ENCODE peak calls at places on chromosomes 4 and X, in seven cellular contexts. Y, P, O, C, L, Z and V are unnamed samples.

GRCh38 chr4:17511041-17511949 is 595 bp downstream of the QDPR start:
- DNase-seq in C (peak), L (peak), Y (peak), P (peak), Z (no peak), O (peak), V (no peak)

GRCh38 chr4:6668391-6668790 is 25.3 kb upstream of the S100P start:
- DNase-seq in Z (no peak), L (no peak), Y (no peak), C (no peak), P (no peak), O (peak), V (no peak)

GRCh38 chr4:82578935-82579334 is 17.1 kb upstream of the TMEM150C start:
- DNase-seq in C (no peak), Z (no peak), Y (no peak), O (peak), L (no peak), P (no peak), V (no peak)

GRCh38 chr4:87050596-87050995 is 115.8 kb downstream of the AFF1 start:
- DNase-seq in L (no peak), Y (no peak), C (no peak), Z (no peak), P (no peak), O (no peak), V (no peak)

GRCh38 chr4:67575232-67575888 is 16.8 kb downstream of the STAP1 start:
- DNase-seq in C (no peak), Y (no peak), Z (peak), L (no peak), O (no peak), P (no peak), V (no peak)

GRCh38 chr4:9988349-9988748 is 32.9 kb downstream of the SLC2A9 start:
- DNase-seq in P (no peak), C (peak), L (no peak), Z (no peak), Y (no peak), O (peak), V (no peak)

GRCh38 chrX:99602107-99602506 is 808.0 kb downstream of the PCDH19 start:
- DNase-seq in C (no peak), Z (no peak), Y (no peak), L (no peak), O (no peak), P (no peak), V (no peak)

GRCh38 chr4:168877779-168878491 is 132.1 kb downstream of the CBR4 start:
- DNase-seq in O (peak), P (no peak), L (no peak), C (peak), Z (no peak), Y (peak), V (no peak)

GRCh38 chr4:159048166-159048886 is 54.6 kb upstream of the RAPGEF2 start:
- DNase-seq in C (peak), O (peak), L (peak), Y (peak), P (peak), Z (no peak), V (no peak)

GRCh38 chrX:57655065-57655464 is 25.0 kb downstream of the NLRP2B start:
- DNase-seq in L (no peak), P (no peak), O (no peak), Y (no peak), Z (no peak), C (no peak), V (no peak)

GRCh38 chrX:97399400-97399799 is 515.7 kb downstream of the RPA4 start:
- DNase-seq in O (peak), Y (no peak), C (no peak), L (no peak), P (no peak), Z (no peak), V (no peak)

GRCh38 chr4:76445911-76446310 is 10.9 kb downstream of the SHROOM3 start:
- DNase-seq in Z (no peak), P (no peak), Y (no peak), L (no peak), O (no peak), C (no peak), V (no peak)

GRCh38 chr4:119559044-119559647 is 69.5 kb downstream of the PDE5A start:
- DNase-seq in O (peak), Y (no peak), L (no peak), P (no peak), Z (no peak), C (no peak), V (no peak)

GRCh38 chr4:142379277-142380051 is 466.6 kb downstream of the INPP4B start:
- DNase-seq in Z (no peak), L (no peak), Y (no peak), C (no peak), P (no peak), O (peak), V (no peak)

GRCh38 chr4:82638479-82638878 is 76.7 kb upstream of the TMEM150C start:
- DNase-seq in Y (no peak), C (no peak), L (no peak), P (no peak), O (no peak), Z (no peak), V (no peak)

GRCh38 chr4:26150948-26151347 is 169.9 kb upstream of the RBPJ start:
- DNase-seq in L (no peak), Y (no peak), Z (no peak), O (peak), P (no peak), C (no peak), V (no peak)

GRCh38 chr4:121873604-121874003 is 3.3 kb upstream of the BBS7 start:
- DNase-seq in L (no peak), O (no peak), Y (no peak), P (no peak), C (no peak), Z (no peak), V (no peak)

GRCh38 chr4:75834772-75835154 is 67.5 kb downstream of the PPEF2 start:
- DNase-seq in L (no peak), P (no peak), Z (no peak), O (no peak), C (no peak), Y (no peak), V (no peak)

GRCh38 chr4:81314196-81314896 is 99.3 kb upstream of the PRKG2 start:
- DNase-seq in C (peak), O (peak), P (no peak), L (no peak), Y (no peak), Z (no peak), V (no peak)

GRCh38 chrX:3697701-3698279 is 15.7 kb downstream of the PRKX start:
- DNase-seq in Z (no peak), Y (no peak), L (peak), P (no peak), C (no peak), O (peak), V (no peak)

DNA sequence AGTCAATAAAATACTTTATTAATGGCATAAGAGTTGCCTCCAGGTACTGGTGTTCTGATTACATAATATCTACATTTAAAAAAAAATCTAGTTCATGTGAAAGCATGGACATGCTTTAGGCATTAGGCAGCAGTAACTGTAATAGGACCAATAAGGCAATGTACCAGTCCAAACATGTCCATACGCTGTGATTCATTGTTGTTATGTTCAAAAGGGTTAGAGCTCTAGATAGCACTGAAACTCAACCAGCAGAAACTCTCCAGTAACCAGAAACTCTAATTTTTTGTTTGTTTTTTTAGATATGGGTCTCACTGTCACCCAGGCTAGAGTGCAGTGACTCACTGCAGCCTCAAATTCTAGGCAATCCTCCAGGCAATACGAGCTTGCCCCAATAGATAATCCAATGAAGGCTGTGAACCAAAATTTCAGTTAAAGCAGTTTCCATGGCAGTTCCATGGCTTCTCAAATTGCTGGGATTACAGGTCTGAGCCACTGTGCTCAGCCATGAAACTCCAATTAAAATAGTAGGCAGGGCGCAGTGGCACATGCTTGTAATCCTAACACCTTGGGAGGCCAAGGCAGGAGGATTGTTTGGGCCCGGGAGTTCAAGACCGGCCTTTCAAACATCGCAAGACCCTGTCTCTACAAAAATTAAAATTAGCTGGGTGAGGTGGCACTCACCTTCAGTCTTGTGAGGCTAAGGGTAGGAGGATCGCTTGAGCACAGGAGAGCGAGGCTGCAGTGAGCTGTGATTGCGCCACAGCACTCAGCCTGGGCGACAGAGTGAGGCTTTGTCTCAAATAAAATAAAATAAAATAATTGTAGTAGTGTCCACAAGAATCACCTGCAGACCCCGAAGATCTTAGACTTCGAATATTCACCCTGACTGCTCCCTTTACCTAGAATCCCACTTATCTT is 36.3 kb downstream of the MGARP start:
- DNase-seq in Y (no peak), O (peak), L (no peak), Z (no peak), P (no peak), C (peak), V (no peak)
- H3K27ac ChIP-seq in Y (peak), O (peak), L (no peak), Z (no peak), P (peak), C (peak), V (no peak)

GRCh38 chrX:133706890-133707289 is 278.5 kb downstream of the GPC3 start:
- DNase-seq in C (no peak), O (no peak), Z (no peak), L (no peak), Y (no peak), P (no peak), V (no peak)
- H3K27ac ChIP-seq in C (no peak), O (no peak), Z (no peak), L (no peak), Y (no peak), P (no peak), V (no peak)

DNA sequence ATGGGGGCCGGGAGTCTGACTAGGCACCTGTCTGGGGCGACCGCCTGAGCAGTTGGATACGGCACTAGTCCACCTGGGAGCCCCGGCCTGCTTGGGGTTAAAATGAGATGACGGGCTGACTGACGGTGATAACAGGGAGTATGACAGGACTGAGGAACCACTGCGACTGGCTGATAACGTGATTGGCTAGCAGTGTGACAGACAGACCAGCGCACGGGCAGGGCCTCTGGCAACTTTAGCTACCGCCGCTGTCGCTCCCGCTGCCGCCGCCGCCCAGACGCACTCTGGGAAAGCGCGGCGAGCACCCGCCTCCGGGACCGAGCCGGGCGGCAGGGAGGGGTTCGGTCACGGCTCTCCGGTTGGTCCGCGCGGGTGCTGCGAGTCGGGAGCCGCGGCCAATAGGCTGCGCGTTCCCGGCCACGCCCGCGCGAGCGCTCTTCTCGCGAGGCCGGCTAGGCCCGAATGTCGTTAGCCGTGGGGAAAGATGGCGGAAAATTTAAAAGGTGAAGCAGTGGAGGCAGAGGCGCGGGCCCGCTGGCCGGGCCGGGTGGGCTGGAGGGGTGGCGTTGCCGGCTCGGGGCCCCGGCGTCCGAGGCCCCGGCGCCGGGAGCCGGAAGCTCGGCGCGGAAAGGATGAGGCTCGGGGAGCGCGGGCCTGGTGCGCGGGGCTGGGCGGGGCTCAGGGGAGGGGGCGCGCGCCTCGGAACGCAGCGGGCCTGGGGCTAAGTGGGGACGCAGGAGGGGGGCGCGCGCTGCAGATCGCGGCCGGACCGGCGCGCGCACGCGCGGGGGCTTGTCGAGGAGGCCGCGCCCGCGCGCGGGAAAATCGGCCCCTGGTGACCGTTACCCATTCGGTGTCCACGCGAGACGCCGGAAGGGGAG is at the start of gene SUV39H1:
- DNase-seq in P (peak), O (peak), L (peak), Z (peak), C (peak), Y (peak), V (peak)
- H3K27ac ChIP-seq in P (peak), O (peak), L (peak), Z (peak), C (peak), Y (peak), V (peak)

DNA sequence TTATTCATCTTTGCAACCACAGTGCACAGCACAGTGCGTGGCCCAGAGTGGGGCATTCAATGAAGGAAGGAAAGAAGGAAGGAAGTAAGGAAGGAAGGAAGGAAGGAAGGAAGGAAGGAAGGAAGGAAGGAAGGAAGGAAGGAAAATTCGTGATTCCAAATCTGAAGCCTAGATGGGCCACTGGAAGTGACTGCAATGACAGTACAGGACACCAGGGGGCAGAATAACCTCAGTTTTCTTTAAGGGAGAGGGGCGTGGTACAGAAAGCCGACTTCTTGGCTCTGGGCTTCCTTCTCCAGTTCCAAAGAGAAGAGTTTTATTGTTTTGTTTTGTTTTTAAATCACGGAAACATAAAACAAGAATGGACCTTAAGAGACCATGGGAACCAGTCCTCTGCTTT is 47.8 kb downstream of the APLN start:
- DNase-seq in Z (peak), O (peak), Y (no peak), L (peak), P (no peak), C (peak), V (peak)
- H3K27ac ChIP-seq in Z (no peak), O (no peak), Y (no peak), L (no peak), P (no peak), C (no peak), V (no peak)

DNA sequence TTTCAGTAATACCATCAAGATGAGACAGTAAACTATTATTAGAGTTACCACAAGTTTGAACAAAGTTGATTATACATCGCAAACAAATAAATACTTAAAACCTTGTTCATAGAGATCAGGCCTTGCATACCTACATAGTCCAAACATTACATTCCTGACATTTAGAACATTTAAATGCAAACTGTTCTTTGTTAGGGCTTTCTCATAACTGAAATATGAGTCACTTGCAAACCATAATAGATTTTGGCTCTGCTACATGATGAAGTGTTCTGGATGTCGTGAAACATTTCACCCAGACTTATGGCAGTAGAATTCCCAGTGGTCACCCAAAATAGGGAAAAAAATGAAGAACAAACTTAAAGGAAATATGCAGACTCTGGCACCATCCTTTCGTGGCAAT is 75.0 kb downstream of the FAT4 start:
- DNase-seq in Z (no peak), Y (no peak), C (no peak), L (no peak), P (no peak), O (peak), V (no peak)
- H3K27ac ChIP-seq in Z (no peak), Y (no peak), C (no peak), L (no peak), P (peak), O (peak), V (no peak)

GRCh38 chr4:102815981-102816380 is 11.4 kb downstream of the UBE2D3 start:
- DNase-seq in O (peak), P (no peak), C (no peak), Z (no peak), L (no peak), Y (no peak), V (no peak)
- H3K27ac ChIP-seq in O (peak), P (no peak), C (no peak), Z (peak), L (no peak), Y (no peak), V (no peak)

GRCh38 chr4:186204103-186204559 is 12.8 kb downstream of the CYP4V2 start:
- DNase-seq in Z (peak), O (no peak), L (no peak), P (no peak), C (peak), Y (no peak), V (peak)
- H3K27ac ChIP-seq in Z (peak), O (no peak), L (peak), P (peak), C (no peak), Y (no peak), V (peak)